ENCODE peak calls at places on chromosomes 7 and 10, in five cellular contexts. C, U, O, D and X are unnamed samples.

GRCh38 chr7:1659696-1660095 is 10.4 kb upstream of the ELFN1 start:
- DNase-seq in O (no peak), D (no peak), C (no peak), U (no peak), X (peak; percentile 81)

GRCh38 chr10:110774069-110775021 is 97.4 kb upstream of the PDCD4 start:
- DNase-seq in U (no peak), O (no peak), C (no peak), D (peak; percentile 79), X (peak; percentile 62)

GRCh38 chr10:31526681-31527080 is 207.7 kb downstream of the ZEB1 start:
- DNase-seq in C (no peak), U (no peak), D (peak; percentile 5), O (no peak), X (no peak)

GRCh38 chr7:36734731-36735130 is 10.4 kb upstream of the AOAH start:
- DNase-seq in U (no peak), C (no peak), D (no peak), O (no peak), X (no peak)

GRCh38 chr7:154911411-154911810 is 91.5 kb downstream of the PAXIP1 start:
- DNase-seq in C (no peak), D (no peak), O (no peak), U (no peak), X (no peak)

GRCh38 chr10:111598433-111599059 is 521.7 kb downstream of the ADRA2A start:
- DNase-seq in D (peak; percentile 18), C (no peak), U (peak; percentile 38), O (peak; percentile 66), X (peak; percentile 20)

GRCh38 chr7:106309352-106309751 is 24.6 kb upstream of the NAMPT start:
- DNase-seq in O (no peak), C (no peak), U (no peak), D (no peak), X (no peak)

GRCh38 chr10:52477305-52477704 is 163.2 kb downstream of the DKK1 start:
- DNase-seq in D (no peak), U (no peak), O (no peak), C (no peak), X (no peak)

GRCh38 chr7:55065511-55066229 is 46.9 kb downstream of the EGFR start:
- DNase-seq in U (no peak), D (peak; percentile 89), C (no peak), O (peak; percentile 16), X (peak; percentile 89)